ENCODE peak calls at places on chromosome 7, in five cellular contexts. One of them, this sample, is unnamed.

GRCh38 chr7:95511716-95512260 is 26.0 kb downstream of the ASB4 start:
- DNase-seq in dorsolateral prefrontal cortex: peak
- DNase-seq in ascending aorta: peak
- DNase-seq in GM12878: no peak
- DNase-seq in GM23338: peak
- DNase-seq in this sample: peak

GRCh38 chr7:86926732-86927131 is 132.7 kb downstream of the ELAPOR2 start:
- DNase-seq in dorsolateral prefrontal cortex: no peak
- DNase-seq in ascending aorta: no peak
- DNase-seq in GM12878: no peak
- DNase-seq in GM23338: peak
- DNase-seq in this sample: peak

GRCh38 chr7:33421384-33421783 is 292.0 kb downstream of the BBS9 start:
- DNase-seq in dorsolateral prefrontal cortex: no peak
- DNase-seq in ascending aorta: no peak
- DNase-seq in GM12878: no peak
- DNase-seq in GM23338: no peak
- DNase-seq in this sample: no peak

GRCh38 chr7:2937701-2938513 is 93.8 kb upstream of the GNA12 start:
- DNase-seq in dorsolateral prefrontal cortex: peak
- DNase-seq in ascending aorta: no peak
- DNase-seq in GM12878: no peak
- DNase-seq in GM23338: no peak
- DNase-seq in this sample: no peak

GRCh38 chr7:63925626-63926460 is 72.8 kb upstream of the ZNF722 start:
- DNase-seq in dorsolateral prefrontal cortex: peak
- DNase-seq in ascending aorta: peak
- DNase-seq in GM12878: no peak
- DNase-seq in GM23338: no peak
- DNase-seq in this sample: no peak

GRCh38 chr7:47582748-47583740 is 1.1 kb upstream of the TNS3 start:
- DNase-seq in dorsolateral prefrontal cortex: no peak
- DNase-seq in ascending aorta: no peak
- DNase-seq in GM12878: no peak
- DNase-seq in GM23338: no peak
- DNase-seq in this sample: no peak

GRCh38 chr7:2211259-2211575 is 21.5 kb downstream of the MAD1L1 start:
- DNase-seq in dorsolateral prefrontal cortex: no peak
- DNase-seq in ascending aorta: no peak
- DNase-seq in GM12878: no peak
- DNase-seq in GM23338: no peak
- DNase-seq in this sample: no peak

GRCh38 chr7:19701471-19701870 is 7.4 kb downstream of the POLR1F start:
- DNase-seq in dorsolateral prefrontal cortex: no peak
- DNase-seq in ascending aorta: no peak
- DNase-seq in GM12878: no peak
- DNase-seq in GM23338: no peak
- DNase-seq in this sample: no peak

GRCh38 chr7:132991615-132992587 is 90.0 kb downstream of the CHCHD3 start:
- DNase-seq in dorsolateral prefrontal cortex: no peak
- DNase-seq in ascending aorta: no peak
- DNase-seq in GM12878: no peak
- DNase-seq in GM23338: peak
- DNase-seq in this sample: no peak

GRCh38 chr7:98034044-98035035 is 44.3 kb upstream of the OCM2 start:
- DNase-seq in dorsolateral prefrontal cortex: peak
- DNase-seq in ascending aorta: no peak
- DNase-seq in GM12878: no peak
- DNase-seq in GM23338: peak
- DNase-seq in this sample: no peak

GRCh38 chr7:70645876-70646336 is 486.0 kb upstream of the GALNT17 start:
- DNase-seq in dorsolateral prefrontal cortex: no peak
- DNase-seq in ascending aorta: no peak
- DNase-seq in GM12878: no peak
- DNase-seq in GM23338: no peak
- DNase-seq in this sample: no peak

GRCh38 chr7:2018786-2019692 is 213.7 kb downstream of the MAD1L1 start:
- DNase-seq in dorsolateral prefrontal cortex: peak
- DNase-seq in ascending aorta: peak
- DNase-seq in GM12878: no peak
- DNase-seq in GM23338: no peak
- DNase-seq in this sample: no peak

GRCh38 chr7:52154382-52154781 is 837.8 kb upstream of the COBL start:
- DNase-seq in dorsolateral prefrontal cortex: no peak
- DNase-seq in ascending aorta: no peak
- DNase-seq in GM12878: no peak
- DNase-seq in GM23338: peak
- DNase-seq in this sample: no peak
- TF ChIP-seq CTCF in dorsolateral prefrontal cortex: no peak
- TF ChIP-seq CTCF in ascending aorta: no peak
- TF ChIP-seq CTCF in GM12878: no peak
- TF ChIP-seq CTCF in GM23338: peak
- TF ChIP-seq CTCF in this sample: no peak

GRCh38 chr7:77770316-77770715 is 27.9 kb downstream of the TMEM60 start:
- DNase-seq in dorsolateral prefrontal cortex: no peak
- DNase-seq in ascending aorta: no peak
- DNase-seq in GM12878: no peak
- DNase-seq in GM23338: no peak
- DNase-seq in this sample: no peak

GRCh38 chr7:77765906-77766800 is 32.1 kb downstream of the TMEM60 start:
- DNase-seq in dorsolateral prefrontal cortex: no peak
- DNase-seq in ascending aorta: no peak
- DNase-seq in GM12878: no peak
- DNase-seq in GM23338: peak
- DNase-seq in this sample: no peak

GRCh38 chr7:77771901-77772300 is 26.3 kb downstream of the TMEM60 start:
- DNase-seq in dorsolateral prefrontal cortex: no peak
- DNase-seq in ascending aorta: no peak
- DNase-seq in GM12878: no peak
- DNase-seq in GM23338: no peak
- DNase-seq in this sample: no peak

GRCh38 chr7:77766801-77767605 is 31.2 kb downstream of the TMEM60 start:
- DNase-seq in dorsolateral prefrontal cortex: no peak
- DNase-seq in ascending aorta: no peak
- DNase-seq in GM12878: no peak
- DNase-seq in GM23338: no peak
- DNase-seq in this sample: no peak
- TF ChIP-seq CTCF in dorsolateral prefrontal cortex: no peak
- TF ChIP-seq CTCF in ascending aorta: no peak
- TF ChIP-seq CTCF in GM12878: no peak
- TF ChIP-seq CTCF in GM23338: no peak
- TF ChIP-seq CTCF in this sample: no peak

GRCh38 chr7:154892459-154892858 is 110.5 kb downstream of the PAXIP1 start:
- DNase-seq in dorsolateral prefrontal cortex: no peak
- DNase-seq in ascending aorta: no peak
- DNase-seq in GM12878: no peak
- DNase-seq in GM23338: no peak
- DNase-seq in this sample: no peak
- TF ChIP-seq CTCF in dorsolateral prefrontal cortex: no peak
- TF ChIP-seq CTCF in ascending aorta: no peak
- TF ChIP-seq CTCF in GM12878: no peak
- TF ChIP-seq CTCF in GM23338: no peak
- TF ChIP-seq CTCF in this sample: no peak

GRCh38 chr7:158494162-158494586 is 93.4 kb downstream of the PTPRN2 start:
- DNase-seq in dorsolateral prefrontal cortex: no peak
- DNase-seq in ascending aorta: no peak
- DNase-seq in GM12878: no peak
- DNase-seq in GM23338: no peak
- DNase-seq in this sample: no peak
- TF ChIP-seq CTCF in dorsolateral prefrontal cortex: no peak
- TF ChIP-seq CTCF in ascending aorta: no peak
- TF ChIP-seq CTCF in GM12878: peak
- TF ChIP-seq CTCF in GM23338: peak
- TF ChIP-seq CTCF in this sample: peak